ENCODE peak calls at places on chromosome 5, in ten cellular contexts. I is activated T-cell treated with anti-CD3 and anti-CD28 coated beads, Interleukin-2, amount 50 U/mL, for 24 hours; W is stimulated activated CD4-positive, alpha-beta T cell treated with anti-CD3 and anti-CD28 coated beads, TNF-alpha, amount 100 ng/mL, for 24 hours; E is endodermal cell; B is A549; F is GM04503; J is hepatocyte; T is stimulated activated naive CD8-positive, alpha-beta T cell treated with anti-CD3 and anti-CD28 coated beads, Interleukin-15, Interleukin-2, amounts not matched to agents 100 U/mL and 50 U/mL, for 24 hours; A is left cardiac atrium; U is activated naive CD8-positive, alpha-beta T cell treated with anti-CD3 and anti-CD28 coated beads for 36 hours. C is an unnamed sample.
A peak's percentile ranks its signal among the peaks of the same experiment; 100 is the strongest.

GRCh38 chr5:157708866-157709265 is 22.4 kb upstream of the THG1L start:
- DNase-seq in E (no peak), T (no peak), U (no peak), J (no peak), F (no peak), B (no peak), W (no peak), A (no peak), I (no peak), C (no peak)

GRCh38 chr5:55481293-55481900 is 53.4 kb downstream of the PLPP1 start:
- DNase-seq in J (no peak), U (no peak), I (no peak), E (no peak), T (no peak), A (no peak), W (no peak), B (no peak), F (no peak), C (peak; percentile 78)

GRCh38 chr5:79535477-79536192 is 21.7 kb upstream of the HOMER1 start:
- DNase-seq in J (no peak), I (no peak), T (no peak), W (no peak), U (no peak), B (no peak), A (no peak), F (no peak), E (no peak), C (no peak)

GRCh38 chr5:103582364-103582763 is 19.8 kb upstream of the NUDT12 start:
- DNase-seq in J (peak; percentile 61), T (peak; percentile 5), F (peak; percentile 10), A (no peak), E (peak; percentile 53), I (no peak), U (no peak), B (no peak), W (no peak), C (peak; percentile 39)

GRCh38 chr5:14842117-14842516 is 29.5 kb downstream of the ANKH start:
- DNase-seq in B (no peak), J (no peak), A (no peak), U (no peak), F (no peak), E (no peak), W (no peak), I (no peak), T (no peak), C (no peak)

GRCh38 chr5:152051499-152052454 is 127.1 kb upstream of the GLRA1 start:
- DNase-seq in A (no peak), E (peak; percentile 92), B (no peak), F (no peak), T (no peak), W (no peak), J (no peak), I (no peak), U (no peak), C (no peak)

GRCh38 chr5:19975795-19976194 is 12.2 kb downstream of the CDH18 start:
- DNase-seq in U (no peak), A (no peak), I (no peak), T (no peak), B (no peak), F (no peak), E (no peak), W (no peak), J (no peak), C (no peak)

GRCh38 chr5:109805882-109806281 is 116.2 kb downstream of the MAN2A1 start:
- DNase-seq in J (no peak), I (no peak), F (no peak), U (no peak), T (no peak), W (no peak), A (no peak), B (no peak), E (peak; percentile 81), C (no peak)

GRCh38 chr5:68239485-68239884 is 23.9 kb downstream of the PIK3R1 start:
- DNase-seq in W (peak; percentile 51), A (peak; percentile 81), U (peak; percentile 85), I (peak; percentile 80), E (no peak), T (peak; percentile 89), F (no peak), J (peak; percentile 71), B (no peak), C (no peak)

GRCh38 chr5:134464988-134465855 is 53.5 kb upstream of the CDKN2AIPNL start:
- DNase-seq in E (peak; percentile 51), W (no peak), I (no peak), T (no peak), A (peak; percentile 43), B (no peak), U (no peak), F (no peak), J (peak; percentile 7), C (no peak)

GRCh38 chr5:146884230-146884629 is 5.7 kb upstream of the PPP2R2B start:
- DNase-seq in E (no peak), I (no peak), T (no peak), B (no peak), J (no peak), A (no peak), F (no peak), W (no peak), U (no peak), C (no peak)

GRCh38 chr5:107169871-107170270 is 500.9 kb downstream of the EFNA5 start:
- DNase-seq in F (no peak), I (no peak), T (no peak), U (no peak), J (no peak), B (no peak), A (no peak), E (no peak), W (no peak), C (no peak)

GRCh38 chr5:130141689-130142320 is 237.5 kb downstream of the CHSY3 start:
- DNase-seq in A (peak; percentile 22), J (peak; percentile 70), I (no peak), F (no peak), E (peak; percentile 85), T (peak; percentile 7), B (peak; percentile 24), U (peak; percentile 2), W (no peak), C (peak; percentile 13)

GRCh38 chr5:82403724-82404123 is 125.6 kb upstream of the RPS23 start:
- DNase-seq in F (no peak), I (no peak), J (no peak), A (no peak), T (no peak), B (no peak), E (no peak), W (no peak), U (no peak), C (no peak)

GRCh38 chr5:73899916-73900315 is 273.9 kb downstream of the ARHGEF28 start:
- DNase-seq in B (no peak), J (no peak), T (no peak), A (no peak), F (no peak), E (no peak), I (no peak), W (no peak), U (no peak), C (no peak)

GRCh38 chr5:169071-169727 is 22.1 kb upstream of the LRRC14B start:
- DNase-seq in A (peak; percentile 94), T (no peak), U (no peak), F (peak; percentile 80), E (no peak), B (no peak), I (no peak), J (no peak), W (no peak), C (no peak)

GRCh38 chr5:29795253-29795652 is 1398.2 kb upstream of the CDH6 start:
- DNase-seq in T (no peak), U (no peak), F (no peak), J (no peak), E (no peak), W (no peak), B (no peak), A (no peak), I (no peak), C (no peak)

GRCh38 chr5:66637994-66638393 is 41.8 kb downstream of the MAST4 start:
- DNase-seq in B (no peak), F (no peak), E (no peak), T (no peak), W (no peak), A (no peak), U (no peak), J (no peak), I (no peak), C (no peak)

GRCh38 chr5:172439785-172440480 is 14.4 kb downstream of the SH3PXD2B start:
- DNase-seq in T (no peak), E (no peak), B (no peak), A (no peak), W (no peak), J (no peak), U (no peak), I (no peak), F (no peak), C (no peak)

GRCh38 chr5:58330781-58331180 is 129.1 kb downstream of the PLK2 start:
- DNase-seq in U (no peak), E (no peak), W (no peak), T (no peak), I (no peak), F (no peak), B (no peak), J (no peak), A (no peak), C (no peak)

GRCh38 chr5:167634432-167634831 is 657.0 kb upstream of the WWC1 start:
- DNase-seq in A (no peak), B (no peak), E (no peak), W (no peak), U (no peak), T (no peak), F (peak; percentile 95), J (peak; percentile 7), I (no peak), C (no peak)

GRCh38 chr5:159864885-159865622 is 51.2 kb upstream of the ADRA1B start:
- DNase-seq in E (no peak), W (no peak), U (no peak), J (no peak), T (no peak), A (no peak), I (no peak), F (no peak), B (no peak), C (no peak)

GRCh38 chr5:150137168-150137957 is 18.3 kb downstream of the PDGFRB start:
- DNase-seq in J (peak; percentile 52), U (no peak), B (no peak), I (no peak), F (no peak), E (peak; percentile 94), A (peak; percentile 27), T (no peak), W (no peak), C (no peak)

GRCh38 chr5:72509401-72509800 is 2.2 kb upstream of the ZNF366 start:
- DNase-seq in W (no peak), F (no peak), U (no peak), T (no peak), A (peak; percentile 75), J (no peak), E (peak; percentile 69), B (no peak), I (no peak), C (no peak)

GRCh38 chr5:107011530-107012115 is 659.1 kb downstream of the EFNA5 start:
- DNase-seq in E (no peak), W (no peak), B (no peak), A (no peak), I (no peak), U (no peak), F (no peak), T (no peak), J (no peak), C (peak; percentile 99)

GRCh38 chr5:68067353-68067752 is 148.2 kb upstream of the PIK3R1 start:
- DNase-seq in B (no peak), E (no peak), A (no peak), W (no peak), T (no peak), U (no peak), I (no peak), J (no peak), F (no peak), C (no peak)

GRCh38 chr5:1298723-1299510 is 4.0 kb upstream of the TERT start:
- DNase-seq in U (no peak), A (no peak), T (no peak), J (peak; percentile 3), F (no peak), E (peak; percentile 44), B (no peak), W (no peak), I (peak; percentile 15), C (no peak)

GRCh38 chr5:178104492-178104891 is 8.8 kb upstream of the N4BP3 start:
- DNase-seq in E (no peak), W (no peak), J (no peak), I (no peak), A (no peak), B (no peak), T (no peak), U (no peak), F (no peak), C (no peak)